ENCODE peak calls at places on chromosomes 2 and 18, in eight cellular contexts. One of them, this sample, is unnamed.

GRCh38 chr2:156181208-156181607 is 151.3 kb downstream of the NR4A2 start:
- DNase-seq in nephron progenitor cell: no peak
- DNase-seq in non-pigmented ciliary epithelial cell: no peak
- DNase-seq in heart right ventricle: no peak
- DNase-seq in hepatic stellate cell: no peak
- DNase-seq in left cardiac atrium: no peak
- DNase-seq in substantia nigra: no peak
- DNase-seq in H9: no peak
- DNase-seq in this sample: no peak

GRCh38 chr2:39954346-39954745 is 175.3 kb upstream of the THUMPD2 start:
- DNase-seq in nephron progenitor cell: no peak
- DNase-seq in non-pigmented ciliary epithelial cell: no peak
- DNase-seq in heart right ventricle: no peak
- DNase-seq in hepatic stellate cell: no peak
- DNase-seq in left cardiac atrium: no peak
- DNase-seq in substantia nigra: no peak
- DNase-seq in H9: no peak
- DNase-seq in this sample: no peak

GRCh38 chr18:12159446-12159845 is 65.8 kb downstream of the ANKRD62 start:
- DNase-seq in nephron progenitor cell: no peak
- DNase-seq in non-pigmented ciliary epithelial cell: peak; percentile 6
- DNase-seq in heart right ventricle: no peak
- DNase-seq in hepatic stellate cell: no peak
- DNase-seq in left cardiac atrium: no peak
- DNase-seq in substantia nigra: no peak
- DNase-seq in H9: no peak
- DNase-seq in this sample: no peak

GRCh38 chr2:133004623-133005022 is 334.6 kb upstream of the LYPD1 start:
- DNase-seq in nephron progenitor cell: peak; percentile 9
- DNase-seq in non-pigmented ciliary epithelial cell: no peak
- DNase-seq in heart right ventricle: no peak
- DNase-seq in hepatic stellate cell: no peak
- DNase-seq in left cardiac atrium: no peak
- DNase-seq in substantia nigra: no peak
- DNase-seq in H9: no peak
- DNase-seq in this sample: peak; percentile 2

GRCh38 chr2:202038471-202039277 is 5.0 kb downstream of the FZD7 start:
- DNase-seq in nephron progenitor cell: peak; percentile 52
- DNase-seq in non-pigmented ciliary epithelial cell: no peak
- DNase-seq in heart right ventricle: no peak
- DNase-seq in hepatic stellate cell: peak; percentile 36
- DNase-seq in left cardiac atrium: no peak
- DNase-seq in substantia nigra: no peak
- DNase-seq in H9: peak; percentile 77
- DNase-seq in this sample: no peak

GRCh38 chr2:100427627-100428258 is 10.3 kb upstream of the CHST10 start:
- DNase-seq in nephron progenitor cell: peak; percentile 57
- DNase-seq in non-pigmented ciliary epithelial cell: no peak
- DNase-seq in heart right ventricle: peak; percentile 64
- DNase-seq in hepatic stellate cell: peak; percentile 26
- DNase-seq in left cardiac atrium: peak; percentile 63
- DNase-seq in substantia nigra: no peak
- DNase-seq in H9: peak; percentile 56
- DNase-seq in this sample: no peak

GRCh38 chr2:233379441-233379840 is 25.1 kb downstream of the DGKD start:
- DNase-seq in nephron progenitor cell: no peak
- DNase-seq in non-pigmented ciliary epithelial cell: no peak
- DNase-seq in heart right ventricle: no peak
- DNase-seq in hepatic stellate cell: no peak
- DNase-seq in left cardiac atrium: no peak
- DNase-seq in substantia nigra: no peak
- DNase-seq in H9: no peak
- DNase-seq in this sample: no peak

GRCh38 chr2:9797681-9798556 is 45.4 kb upstream of the TAF1B start:
- DNase-seq in nephron progenitor cell: no peak
- DNase-seq in non-pigmented ciliary epithelial cell: no peak
- DNase-seq in heart right ventricle: no peak
- DNase-seq in hepatic stellate cell: no peak
- DNase-seq in left cardiac atrium: no peak
- DNase-seq in substantia nigra: no peak
- DNase-seq in H9: no peak
- DNase-seq in this sample: no peak

GRCh38 chr2:151826737-151827157 is 1.5 kb downstream of the ARL5A start:
- DNase-seq in nephron progenitor cell: no peak
- DNase-seq in non-pigmented ciliary epithelial cell: no peak
- DNase-seq in heart right ventricle: no peak
- DNase-seq in hepatic stellate cell: no peak
- DNase-seq in left cardiac atrium: no peak
- DNase-seq in substantia nigra: no peak
- DNase-seq in H9: no peak
- DNase-seq in this sample: no peak

GRCh38 chr18:49018553-49018943 is 67.8 kb upstream of the SMAD7 start:
- DNase-seq in nephron progenitor cell: no peak
- DNase-seq in non-pigmented ciliary epithelial cell: no peak
- DNase-seq in heart right ventricle: no peak
- DNase-seq in hepatic stellate cell: no peak
- DNase-seq in left cardiac atrium: no peak
- DNase-seq in substantia nigra: no peak
- DNase-seq in H9: no peak
- DNase-seq in this sample: no peak

GRCh38 chr2:61538920-61539559 is 884 bp upstream of the XPO1 start:
- DNase-seq in nephron progenitor cell: no peak
- DNase-seq in non-pigmented ciliary epithelial cell: no peak
- DNase-seq in heart right ventricle: peak; percentile 11
- DNase-seq in hepatic stellate cell: no peak
- DNase-seq in left cardiac atrium: no peak
- DNase-seq in substantia nigra: no peak
- DNase-seq in H9: peak; percentile 49
- DNase-seq in this sample: no peak